ENCODE peak calls at places on chromosomes 4 and X, in ten cellular contexts. J, X, S, H, D, Y, V, O, G and P are unnamed samples.
A peak's percentile ranks its signal among the peaks of the same experiment; 100 is the strongest.

GRCh38 chrX:56219702-56220101 is 12.5 kb upstream of the KLF8 start:
- DNase-seq in J (no peak), X (no peak), S (no peak), H (no peak), D (no peak), Y (no peak), V (no peak), O (peak; percentile 7), G (no peak), P (no peak)

GRCh38 chr4:143294710-143295109 is 42.0 kb upstream of the GAB1 start:
- DNase-seq in J (no peak), X (no peak), S (no peak), H (no peak), D (no peak), Y (no peak), V (no peak), O (no peak), G (no peak), P (no peak)

GRCh38 chr4:41541697-41542096 is 3.7 kb downstream of the LIMCH1 start:
- DNase-seq in J (no peak), X (no peak), S (no peak), H (no peak), D (no peak), Y (no peak), V (no peak), O (no peak), G (no peak), P (no peak)

GRCh38 chr4:78811034-78811433 is 34.9 kb downstream of the BMP2K start:
- DNase-seq in J (no peak), X (no peak), S (no peak), H (no peak), D (no peak), Y (no peak), V (no peak), O (no peak), G (no peak), P (no peak)

GRCh38 chrX:94057385-94057784 is 383.4 kb downstream of the FAM133A start:
- DNase-seq in J (no peak), X (no peak), S (no peak), H (no peak), D (no peak), Y (no peak), V (no peak), O (no peak), G (no peak), P (no peak)

GRCh38 chrX:15349046-15349445 is 13.7 kb upstream of the PIGA start:
- DNase-seq in J (peak; percentile 72), X (peak; percentile 27), S (no peak), H (peak; percentile 42), D (peak; percentile 13), Y (no peak), V (peak; percentile 52), O (peak; percentile 69), G (no peak), P (no peak)

GRCh38 chr4:115537387-115537786 is 424.0 kb upstream of the NDST4 start:
- DNase-seq in J (no peak), X (no peak), S (no peak), H (no peak), D (no peak), Y (no peak), V (no peak), O (peak; percentile 7), G (no peak), P (no peak)

GRCh38 chrX:150977411-150978162 is 5.5 kb upstream of the HMGB3 start:
- DNase-seq in J (no peak), X (no peak), S (no peak), H (no peak), D (no peak), Y (no peak), V (no peak), O (no peak), G (no peak), P (no peak)

GRCh38 chr4:31984872-31985271 is 1264.7 kb downstream of the PCDH7 start:
- DNase-seq in J (no peak), X (no peak), S (no peak), H (no peak), D (no peak), Y (no peak), V (no peak), O (peak; percentile 85), G (no peak), P (no peak)

GRCh38 chr4:138488527-138488926 is 246.4 kb upstream of the SLC7A11 start:
- DNase-seq in J (no peak), X (no peak), S (no peak), H (no peak), D (no peak), Y (no peak), V (no peak), O (peak; percentile 26), G (no peak), P (no peak)

GRCh38 chr4:118727360-118727759 is 42.2 kb downstream of the METTL14 start:
- DNase-seq in J (no peak), X (no peak), S (no peak), H (no peak), D (no peak), Y (no peak), V (no peak), O (no peak), G (no peak), P (no peak)

GRCh38 chr4:112230879-112231778 is 458 bp upstream of the AP1AR start:
- DNase-seq in J (peak; percentile 96), X (peak; percentile 97), S (peak; percentile 99), H (peak; percentile 98), D (peak; percentile 99), Y (peak; percentile 99), V (peak; percentile 98), O (peak; percentile 97), G (peak; percentile 80), P (peak; percentile 70)

GRCh38 chr4:112236040-112236439 is 4.5 kb downstream of the AP1AR start:
- DNase-seq in J (no peak), X (no peak), S (no peak), H (no peak), D (no peak), Y (no peak), V (no peak), O (no peak), G (no peak), P (no peak)

GRCh38 chr4:112234952-112235609 is 3.5 kb downstream of the AP1AR start:
- DNase-seq in J (peak; percentile 69), X (peak; percentile 68), S (no peak), H (peak; percentile 74), D (peak; percentile 76), Y (peak; percentile 49), V (no peak), O (peak; percentile 72), G (no peak), P (no peak)

GRCh38 chr4:112231779-112232713 is at the start of gene AP1AR:
- DNase-seq in J (peak; percentile 66), X (peak; percentile 81), S (peak; percentile 96), H (peak; percentile 78), D (peak; percentile 89), Y (peak; percentile 88), V (peak; percentile 80), O (peak; percentile 90), G (peak; percentile 76), P (peak; percentile 52)
- TF ChIP-seq POLR2A in J (peak; percentile 83), X (no peak), S (no peak), H (peak; percentile 34), D (peak; percentile 97), Y (peak; percentile 63), V (peak; percentile 10), O (peak; percentile 78), G (peak; percentile 83), P (peak; percentile 74)

GRCh38 chrX:7927259-7928167 is at the start of gene PNPLA4:
- DNase-seq in J (peak; percentile 87), X (peak; percentile 81), S (peak; percentile 94), H (peak; percentile 93), D (peak; percentile 93), Y (peak; percentile 89), V (peak; percentile 76), O (peak; percentile 91), G (peak; percentile 69), P (peak; percentile 23)
- TF ChIP-seq POLR2A in J (peak; percentile 39), X (no peak), S (no peak), H (no peak), D (peak; percentile 76), Y (no peak), V (no peak), O (peak; percentile 64), G (peak; percentile 95), P (peak; percentile 57)

GRCh38 chr4:139666735-139667266 is 1.2 kb downstream of the MGST2 start:
- DNase-seq in J (peak; percentile 48), X (peak; percentile 35), S (no peak), H (peak; percentile 74), D (peak; percentile 70), Y (no peak), V (peak; percentile 66), O (peak; percentile 42), G (no peak), P (no peak)

GRCh38 chr4:139668036-139668435 is 2.4 kb downstream of the MGST2 start:
- DNase-seq in J (no peak), X (no peak), S (no peak), H (no peak), D (no peak), Y (no peak), V (no peak), O (no peak), G (no peak), P (no peak)

GRCh38 chr4:139664442-139664841 is 1.2 kb upstream of the MGST2 start:
- DNase-seq in J (no peak), X (no peak), S (peak; percentile 28), H (no peak), D (no peak), Y (no peak), V (no peak), O (no peak), G (no peak), P (no peak)

GRCh38 chr4:139665079-139665689 is 435 bp upstream of the MGST2 start:
- DNase-seq in J (no peak), X (no peak), S (no peak), H (no peak), D (no peak), Y (no peak), V (no peak), O (no peak), G (no peak), P (no peak)

DNA sequence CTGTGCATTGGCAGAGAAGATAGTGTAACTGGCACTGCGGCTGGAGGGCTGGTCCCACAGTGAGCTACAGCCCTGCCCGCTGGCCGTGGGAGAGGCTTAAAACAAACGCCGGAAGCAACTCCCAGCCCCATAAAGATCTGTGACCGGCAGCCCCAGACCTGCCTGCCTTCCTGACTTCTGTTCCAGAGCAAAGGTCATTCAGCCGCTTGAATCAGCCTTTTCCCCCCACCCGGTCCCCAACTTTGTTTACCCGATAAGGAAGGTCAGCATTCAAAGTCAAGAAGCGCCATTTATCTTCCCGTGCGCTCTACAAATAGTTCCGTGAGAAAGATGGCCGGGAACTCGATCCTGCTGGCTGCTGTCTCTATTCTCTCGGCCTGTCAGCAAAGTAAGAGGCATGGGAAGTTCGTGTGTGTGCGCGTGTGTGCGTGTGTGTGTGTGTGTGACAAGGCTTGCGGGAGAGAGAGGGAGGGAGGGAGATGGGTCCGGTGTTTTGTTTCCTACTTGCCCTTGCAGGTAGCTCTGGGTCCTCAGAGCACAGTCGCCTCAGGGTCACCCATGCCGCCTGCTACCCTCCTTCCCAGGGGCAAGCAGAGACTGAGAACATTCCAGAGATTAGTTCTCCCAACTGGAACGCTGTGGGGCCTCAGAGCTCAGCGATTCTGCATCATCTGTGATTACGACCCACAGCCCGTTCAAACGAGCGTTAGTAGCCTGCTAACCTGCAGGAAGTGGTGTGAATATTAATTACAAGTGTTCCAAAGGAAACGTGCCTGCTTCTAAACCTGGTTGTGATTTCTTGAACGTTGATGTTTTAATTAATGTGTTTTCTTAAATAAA is at the start of gene MGST2:
- DNase-seq in J (peak; percentile 66), X (peak; percentile 75), S (peak; percentile 93), H (peak; percentile 86), D (peak; percentile 91), Y (peak; percentile 63), V (peak; percentile 64), O (peak; percentile 79), G (peak; percentile 40), P (peak; percentile 20)
- TF ChIP-seq POLR2A in J (peak; percentile 39), X (no peak), S (no peak), H (no peak), D (peak; percentile 75), Y (peak; percentile 11), V (no peak), O (no peak), G (no peak), P (no peak)

GRCh38 chr4:123396294-123397275 is at the start of gene SPRY1:
- DNase-seq in J (peak; percentile 85), X (peak; percentile 92), S (peak; percentile 97), H (peak; percentile 91), D (peak; percentile 93), Y (peak; percentile 63), V (peak; percentile 83), O (peak; percentile 97), G (peak; percentile 17), P (no peak)
- TF ChIP-seq POLR2A in J (no peak), X (peak; percentile 39), S (no peak), H (peak; percentile 30), D (peak; percentile 85), Y (peak; percentile 40), V (peak; percentile 73), O (peak; percentile 93), G (no peak), P (no peak)